ENCODE peak calls at places on chromosomes 4 and X, in four cellular contexts. Z is fibroblast of lung, G is mucosa of descending colon, J is pancreas. R is an unnamed sample.

GRCh38 chr4:122980860-122981259 is 58.5 kb upstream of the NUDT6 start:
- DNase-seq in Z (peak; percentile 17), G (no peak), J (no peak), R (no peak)

GRCh38 chr4:3202836-3203820 is 45.8 kb upstream of the MSANTD1 start:
- DNase-seq in Z (peak; percentile 59), G (no peak), J (no peak), R (no peak)

GRCh38 chr4:139333046-139333445 is 30.8 kb upstream of the NDUFC1 start:
- DNase-seq in Z (no peak), G (no peak), J (no peak), R (no peak)

GRCh38 chr4:32499176-32499575 is 1779.0 kb downstream of the PCDH7 start:
- DNase-seq in Z (peak; percentile 87), G (no peak), J (no peak), R (no peak)

GRCh38 chr4:10457255-10457801 is at the start of gene ZNF518B:
- DNase-seq in Z (peak; percentile 62), G (peak; percentile 81), J (peak; percentile 86), R (no peak)

GRCh38 chr4:75696036-75696435 is 22.8 kb upstream of the G3BP2 start:
- DNase-seq in Z (no peak), G (no peak), J (no peak), R (no peak)

GRCh38 chr4:9703391-9703790 is 78.0 kb upstream of the DRD5 start:
- DNase-seq in Z (peak; percentile 14), G (peak; percentile 71), J (peak; percentile 63), R (no peak)

GRCh38 chrX:16834811-16835210 is 35.4 kb downstream of the RBBP7 start:
- DNase-seq in Z (no peak), G (no peak), J (no peak), R (no peak)

GRCh38 chr4:74768857-74769525 is 25.3 kb downstream of the BTC start:
- DNase-seq in Z (peak; percentile 73), G (no peak), J (no peak), R (no peak)

GRCh38 chr4:74367656-74368055 is 2.7 kb downstream of the EREG start:
- DNase-seq in Z (no peak), G (no peak), J (no peak), R (no peak)

GRCh38 chrX:144627947-144628346 is 619.4 kb upstream of the SPANXN1 start:
- DNase-seq in Z (no peak), G (no peak), J (no peak), R (no peak)

GRCh38 chrX:67546496-67547423 is 2.9 kb downstream of the AR start:
- DNase-seq in Z (no peak), G (peak; percentile 22), J (no peak), R (no peak)

GRCh38 chr4:118776166-118776954 is 59.6 kb downstream of the SEC24D start:
- DNase-seq in Z (peak; percentile 83), G (no peak), J (no peak), R (no peak)

GRCh38 chrX:20412871-20413486 is 146.3 kb upstream of the RPS6KA3 start:
- DNase-seq in Z (no peak), G (peak; percentile 56), J (no peak), R (no peak)

GRCh38 chr4:100166297-100167034 is 23.8 kb downstream of the DDIT4L start:
- DNase-seq in Z (no peak), G (no peak), J (no peak), R (no peak)

GRCh38 chr4:102404551-102404969 is 59.3 kb upstream of the SLC39A8 start:
- DNase-seq in Z (no peak), G (no peak), J (no peak), R (no peak)

GRCh38 chr4:143252478-143252877 is 67.8 kb downstream of the USP38 start:
- DNase-seq in Z (no peak), G (no peak), J (no peak), R (no peak)

GRCh38 chrX:11269006-11269405 is 24.2 kb upstream of the AMELX start:
- DNase-seq in Z (no peak), G (no peak), J (no peak), R (no peak)

GRCh38 chrX:106619797-106620196 is 8.0 kb downstream of the RADX start:
- DNase-seq in Z (peak; percentile 29), G (no peak), J (no peak), R (no peak)

GRCh38 chr4:186819357-186820086 is 95.9 kb upstream of the FAT1 start:
- DNase-seq in Z (no peak), G (no peak), J (no peak), R (no peak)
- TF ChIP-seq CTCF in Z (no peak), G (no peak), J (no peak), R (no peak)

DNA sequence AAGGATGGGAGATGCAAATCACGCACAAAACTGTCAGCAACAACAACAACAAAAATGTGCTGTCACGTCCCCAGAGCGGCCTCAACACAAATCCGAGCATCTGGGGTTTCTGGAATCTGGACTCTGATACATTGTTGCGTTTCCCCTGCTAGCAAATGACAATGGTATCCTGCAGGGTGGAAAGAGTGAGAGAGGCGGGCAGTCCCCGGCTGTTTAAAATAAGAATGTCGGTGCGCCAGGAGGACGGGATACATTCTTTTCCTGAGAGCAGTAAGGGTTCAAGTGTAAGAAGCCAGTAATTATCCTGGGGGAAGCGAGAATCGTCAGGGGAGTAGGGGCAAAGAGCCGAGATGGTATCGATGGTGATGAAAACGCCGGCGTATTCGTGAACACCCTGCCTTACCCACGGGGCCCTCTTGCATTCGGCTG is 310.2 kb downstream of the ASMT start:
- DNase-seq in Z (no peak), G (no peak), J (no peak), R (no peak)
- H3K4me3 ChIP-seq in Z (no peak overlapping the region), G (no peak overlapping the region), J (no peak overlapping the region), R (no peak overlapping the region)

GRCh38 chrX:153644356-153645125 is 2.5 kb upstream of the DUSP9 start:
- DNase-seq in Z (no peak), G (no peak), J (peak; percentile 53), R (no peak)
- TF ChIP-seq CTCF in Z (no peak), G (no peak), J (no peak), R (no peak)

GRCh38 chr4:145179201-145179860 is 1.1 kb downstream of the OTUD4 start:
- DNase-seq in Z (peak; percentile 53), G (peak; percentile 88), J (peak; percentile 85), R (no peak)

GRCh38 chr4:145180298-145181090 is at the start of gene OTUD4:
- DNase-seq in Z (peak; percentile 96), G (peak; percentile 98), J (peak; percentile 97), R (peak; percentile 54)

GRCh38 chr4:145177511-145177905 is 2.9 kb downstream of the OTUD4 start:
- DNase-seq in Z (peak; percentile 40), G (no peak), J (no peak), R (no peak)

GRCh38 chr4:145177906-145178538 is 2.4 kb downstream of the OTUD4 start:
- DNase-seq in Z (peak; percentile 34), G (no peak), J (no peak), R (no peak)

GRCh38 chr4:145178740-145179139 is 1.6 kb downstream of the OTUD4 start:
- DNase-seq in Z (no peak), G (no peak), J (no peak), R (no peak)
- H3K4me3 ChIP-seq in Z (peak overlapping the region; percentile 82), G (peak overlapping the region; percentile 72), J (peak overlapping the region; percentile 38), R (peak overlapping the region; percentile 77)

GRCh38 chrX:26586570-26586969 is 370.6 kb downstream of the MAGEB5 start:
- DNase-seq in Z (no peak), G (no peak), J (peak; percentile 37), R (no peak)
- TF ChIP-seq CTCF in Z (no peak), G (no peak), J (no peak), R (no peak)

GRCh38 chr4:144648042-144648441 is 2.1 kb downstream of the HHIP start:
- DNase-seq in Z (no peak), G (no peak), J (no peak), R (no peak)
- H3K4me3 ChIP-seq in Z (no peak overlapping the region), G (no peak overlapping the region), J (no peak overlapping the region), R (no peak overlapping the region)

DNA sequence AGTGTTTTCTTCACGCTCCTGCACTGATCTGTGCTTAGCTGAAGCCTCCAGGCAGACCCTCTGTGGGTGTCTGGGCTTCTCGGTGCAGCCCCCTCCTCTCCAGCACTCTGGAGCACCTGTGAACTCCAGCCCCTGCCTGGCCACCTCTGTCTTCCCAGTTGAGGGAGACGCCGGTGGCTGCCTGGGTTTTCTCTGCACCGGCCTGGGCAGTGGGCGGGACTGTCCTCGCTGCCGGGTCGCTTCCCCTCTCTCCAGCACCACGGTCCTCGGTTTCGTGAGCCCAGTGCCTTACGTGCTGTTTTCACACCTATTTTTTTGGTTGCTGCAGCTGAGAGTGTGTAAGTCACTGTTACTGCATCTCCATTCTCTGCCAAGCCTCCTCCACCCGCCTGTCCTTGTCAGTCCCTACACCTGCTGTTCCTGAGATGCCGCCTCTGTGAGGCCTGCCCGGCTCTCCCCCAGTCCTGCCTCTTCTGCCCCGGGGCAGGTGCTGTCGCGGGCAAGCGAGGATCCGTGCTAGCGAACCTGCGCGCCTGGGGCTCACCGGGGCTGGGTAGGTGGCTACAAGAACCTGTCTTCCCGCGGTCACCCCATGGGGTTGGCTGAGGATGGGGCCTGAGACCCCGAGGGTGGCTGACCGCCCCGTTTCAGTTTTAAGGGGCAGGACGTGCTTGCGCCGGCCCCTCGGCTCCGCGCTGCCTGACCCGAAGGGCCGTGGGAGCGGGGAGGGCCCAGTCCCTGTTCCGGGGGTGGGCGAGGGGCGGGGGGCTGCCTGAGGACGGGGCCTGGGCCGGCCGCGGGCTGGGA is 2.4 kb upstream of the FGFRL1 start:
- DNase-seq in Z (no peak), G (peak; percentile 82), J (no peak), R (no peak)
- TF ChIP-seq CTCF in Z (no peak), G (no peak), J (no peak), R (no peak)

DNA sequence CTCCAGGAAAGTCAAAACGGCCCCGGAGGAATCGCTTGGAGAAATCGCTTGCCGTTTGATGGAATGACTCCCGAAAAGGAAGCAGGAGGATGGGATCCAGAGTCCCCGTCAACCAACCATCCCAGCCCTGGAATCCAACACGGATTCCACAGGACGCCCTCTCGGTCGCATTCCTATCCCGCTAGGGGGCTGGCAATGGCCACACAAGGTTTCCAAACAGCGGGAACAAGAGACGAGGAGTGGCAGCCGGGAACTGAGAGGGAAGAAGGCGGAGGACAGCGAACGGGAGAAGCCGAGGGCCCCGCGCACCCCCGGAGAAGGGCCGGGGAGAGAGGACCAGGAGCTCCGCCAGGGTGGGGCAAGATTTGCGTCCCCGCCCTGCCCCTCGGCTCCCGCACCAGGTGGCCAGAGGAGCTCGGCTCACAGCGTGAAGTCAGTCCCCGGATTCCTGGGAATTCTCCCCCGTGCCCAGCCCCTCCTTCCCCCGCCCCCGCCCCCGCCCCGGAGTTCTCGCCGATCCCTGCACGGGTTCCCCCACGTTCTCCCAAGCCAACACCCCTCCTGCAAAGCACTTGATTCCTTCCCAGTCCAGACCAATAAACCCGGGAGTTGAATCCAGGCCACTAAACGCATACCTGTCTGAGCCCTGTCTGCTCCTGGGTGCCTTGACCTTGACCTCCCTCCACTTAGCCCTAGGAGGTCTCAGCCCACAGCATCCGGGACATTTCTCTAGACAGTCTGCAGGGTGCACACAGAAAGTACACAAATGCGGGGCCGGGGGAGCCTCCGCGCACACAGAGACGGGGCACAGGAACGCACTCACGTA is 1.4 kb downstream of the PDZD4 start:
- DNase-seq in Z (no peak), G (no peak), J (no peak), R (no peak)
- H3K4me3 ChIP-seq in Z (no peak overlapping the region), G (no peak overlapping the region), J (no peak overlapping the region), R (no peak overlapping the region)

DNA sequence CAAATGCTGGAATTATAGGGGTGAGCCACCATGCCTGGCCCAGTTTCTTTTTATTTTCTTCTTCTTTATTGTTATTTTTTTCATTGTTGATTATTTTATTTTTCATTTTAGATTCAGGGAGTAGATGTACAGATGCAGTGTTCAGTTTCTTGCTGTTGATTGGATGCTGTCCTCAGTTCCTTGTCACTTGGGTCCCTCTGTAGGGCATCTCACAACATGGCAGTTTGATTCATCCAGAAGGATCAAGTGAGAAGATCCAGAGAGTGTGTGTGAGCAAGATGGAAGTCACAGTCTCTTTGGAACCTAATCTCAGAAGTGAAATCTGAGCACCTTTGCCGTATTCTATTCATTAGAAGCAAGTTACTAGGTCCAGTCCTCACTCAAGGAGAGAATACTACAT is 20.9 kb downstream of the HMGB3 start:
- DNase-seq in Z (no peak), G (no peak), J (no peak), R (no peak)
- TF ChIP-seq CTCF in Z (no peak), G (no peak), J (no peak), R (no peak)

R was measured in AG04449.